ENCODE peak calls at places on chromosomes 16 and 17, in six cellular contexts. One of them, this sample, is unnamed. For H3K27me3 and H3K36me3, the result is how much of the 10 kb centered on the place peaks cover.

GRCh38 chr17:32609085-32609484 is 122.3 kb downstream of the CDK5R1 start:
- DNase-seq in esophagus squamous epithelium: no peak
- DNase-seq in gastrocnemius medialis: peak
- DNase-seq in NT2/D1: no peak
- DNase-seq in stomach: peak
- DNase-seq in osteoblast: no peak
- DNase-seq in this sample: peak

GRCh38 chr17:66426397-66427033 is 124.1 kb downstream of the PRKCA start:
- DNase-seq in esophagus squamous epithelium: no peak
- DNase-seq in osteoblast: no peak
- DNase-seq in stomach: no peak
- DNase-seq in gastrocnemius medialis: no peak
- DNase-seq in NT2/D1: no peak
- DNase-seq in this sample: peak

GRCh38 chr17:33436321-33436720 is 143.2 kb upstream of the ASIC2 start:
- DNase-seq in stomach: no peak
- DNase-seq in osteoblast: no peak
- DNase-seq in esophagus squamous epithelium: no peak
- DNase-seq in NT2/D1: no peak
- DNase-seq in gastrocnemius medialis: no peak
- DNase-seq in this sample: no peak

GRCh38 chr16:20871935-20872815 is 28.0 kb downstream of the DCUN1D3 start:
- DNase-seq in osteoblast: no peak
- DNase-seq in esophagus squamous epithelium: no peak
- DNase-seq in stomach: no peak
- DNase-seq in gastrocnemius medialis: no peak
- DNase-seq in NT2/D1: no peak
- DNase-seq in this sample: no peak

GRCh38 chr17:46059457-46059856 is 60.4 kb downstream of the STH start:
- DNase-seq in gastrocnemius medialis: no peak
- DNase-seq in esophagus squamous epithelium: no peak
- DNase-seq in stomach: no peak
- DNase-seq in osteoblast: no peak
- DNase-seq in NT2/D1: no peak
- DNase-seq in this sample: no peak

GRCh38 chr17:21041753-21042433 is 918 bp downstream of the USP22 start:
- DNase-seq in stomach: peak
- DNase-seq in gastrocnemius medialis: peak
- DNase-seq in osteoblast: no peak
- DNase-seq in NT2/D1: peak
- DNase-seq in esophagus squamous epithelium: peak
- DNase-seq in this sample: peak

GRCh38 chr17:60094754-60095153 is 16.0 kb upstream of the HEATR6 start:
- DNase-seq in stomach: no peak
- DNase-seq in gastrocnemius medialis: no peak
- DNase-seq in NT2/D1: no peak
- DNase-seq in osteoblast: no peak
- DNase-seq in esophagus squamous epithelium: no peak
- DNase-seq in this sample: no peak

GRCh38 chr16:77931058-77931457 is 91.3 kb upstream of the CLEC3A start:
- DNase-seq in esophagus squamous epithelium: no peak
- DNase-seq in NT2/D1: no peak
- DNase-seq in osteoblast: no peak
- DNase-seq in gastrocnemius medialis: no peak
- DNase-seq in stomach: no peak
- DNase-seq in this sample: no peak

GRCh38 chr17:38617074-38617860 is 11.5 kb upstream of the SRCIN1 start:
- DNase-seq in NT2/D1: no peak
- DNase-seq in stomach: no peak
- DNase-seq in esophagus squamous epithelium: no peak
- DNase-seq in osteoblast: no peak
- DNase-seq in gastrocnemius medialis: no peak
- DNase-seq in this sample: peak

GRCh38 chr17:16247589-16247984 is 30.6 kb downstream of the PIGL start:
- DNase-seq in osteoblast: no peak
- DNase-seq in esophagus squamous epithelium: no peak
- DNase-seq in gastrocnemius medialis: no peak
- DNase-seq in NT2/D1: no peak
- DNase-seq in stomach: no peak
- DNase-seq in this sample: no peak

GRCh38 chr17:16239931-16240330 is 22.9 kb downstream of the PIGL start:
- DNase-seq in esophagus squamous epithelium: no peak
- DNase-seq in osteoblast: no peak
- DNase-seq in stomach: no peak
- DNase-seq in gastrocnemius medialis: no peak
- DNase-seq in NT2/D1: no peak
- DNase-seq in this sample: no peak

GRCh38 chr17:16243385-16243784 is 26.4 kb downstream of the PIGL start:
- DNase-seq in gastrocnemius medialis: no peak
- DNase-seq in esophagus squamous epithelium: no peak
- DNase-seq in NT2/D1: no peak
- DNase-seq in stomach: no peak
- DNase-seq in osteoblast: no peak
- DNase-seq in this sample: no peak

GRCh38 chr17:16243811-16244567 is 27.0 kb downstream of the PIGL start:
- DNase-seq in gastrocnemius medialis: no peak
- DNase-seq in stomach: no peak
- DNase-seq in osteoblast: no peak
- DNase-seq in esophagus squamous epithelium: no peak
- DNase-seq in NT2/D1: no peak
- DNase-seq in this sample: peak

GRCh38 chr17:16241906-16242399 is 24.9 kb downstream of the PIGL start:
- DNase-seq in osteoblast: no peak
- DNase-seq in gastrocnemius medialis: no peak
- DNase-seq in esophagus squamous epithelium: no peak
- DNase-seq in NT2/D1: no peak
- DNase-seq in stomach: no peak
- DNase-seq in this sample: no peak
- H3K4me3 ChIP-seq in osteoblast: no peak
- H3K4me3 ChIP-seq in gastrocnemius medialis: no peak
- H3K4me3 ChIP-seq in esophagus squamous epithelium: no peak
- H3K4me3 ChIP-seq in NT2/D1: no peak
- H3K4me3 ChIP-seq in stomach: no peak
- H3K4me3 ChIP-seq in this sample: no peak

DNA sequence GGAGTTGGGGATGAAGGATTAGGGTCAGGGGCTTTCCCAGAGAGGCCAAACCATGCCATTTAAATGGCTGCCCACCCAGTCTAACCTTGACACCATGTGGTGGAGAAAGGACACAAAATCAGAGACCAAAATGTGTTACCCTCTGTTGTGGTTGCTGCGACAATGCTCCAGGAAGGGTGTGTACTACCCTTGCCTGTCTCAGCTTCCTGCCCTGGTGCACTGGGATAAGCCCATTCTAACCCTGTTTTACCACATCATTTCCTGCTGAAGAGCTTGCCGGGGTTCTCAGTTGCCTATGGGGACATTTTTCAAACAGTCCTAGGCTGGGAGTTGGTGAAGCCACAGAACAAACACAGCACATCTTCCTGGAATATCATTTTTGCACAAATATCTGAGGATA is 4.9 kb downstream of the OR4D1 start:
- DNase-seq in osteoblast: no peak
- DNase-seq in esophagus squamous epithelium: no peak
- DNase-seq in NT2/D1: no peak
- DNase-seq in gastrocnemius medialis: no peak
- DNase-seq in stomach: no peak
- DNase-seq in this sample: no peak
- H3K27me3 ChIP-seq in osteoblast: under half
- H3K27me3 ChIP-seq in esophagus squamous epithelium: under half
- H3K27me3 ChIP-seq in NT2/D1: under half
- H3K27me3 ChIP-seq in gastrocnemius medialis: under half
- H3K27me3 ChIP-seq in stomach: under half
- H3K27me3 ChIP-seq in this sample: under half

GRCh38 chr17:35816723-35817122 is 7.4 kb downstream of the TAF15 start:
- DNase-seq in stomach: no peak
- DNase-seq in esophagus squamous epithelium: no peak
- DNase-seq in osteoblast: no peak
- DNase-seq in NT2/D1: no peak
- DNase-seq in gastrocnemius medialis: no peak
- DNase-seq in this sample: no peak

GRCh38 chr17:35817196-35817595 is 7.9 kb downstream of the TAF15 start:
- DNase-seq in NT2/D1: no peak
- DNase-seq in osteoblast: no peak
- DNase-seq in stomach: no peak
- DNase-seq in esophagus squamous epithelium: no peak
- DNase-seq in gastrocnemius medialis: no peak
- DNase-seq in this sample: no peak

GRCh38 chr17:35819456-35819855 is 10.2 kb downstream of the TAF15 start:
- DNase-seq in esophagus squamous epithelium: no peak
- DNase-seq in NT2/D1: no peak
- DNase-seq in osteoblast: no peak
- DNase-seq in gastrocnemius medialis: no peak
- DNase-seq in stomach: no peak
- DNase-seq in this sample: no peak

GRCh38 chr17:35825206-35825605 is 15.9 kb downstream of the TAF15 start:
- DNase-seq in osteoblast: no peak
- DNase-seq in gastrocnemius medialis: no peak
- DNase-seq in esophagus squamous epithelium: no peak
- DNase-seq in stomach: no peak
- DNase-seq in NT2/D1: no peak
- DNase-seq in this sample: no peak

GRCh38 chr17:35821308-35821707 is 12.0 kb downstream of the TAF15 start:
- DNase-seq in esophagus squamous epithelium: no peak
- DNase-seq in osteoblast: no peak
- DNase-seq in stomach: no peak
- DNase-seq in NT2/D1: no peak
- DNase-seq in gastrocnemius medialis: no peak
- DNase-seq in this sample: no peak
- H3K36me3 ChIP-seq in esophagus squamous epithelium: under half
- H3K36me3 ChIP-seq in osteoblast: half or more
- H3K36me3 ChIP-seq in stomach: half or more
- H3K36me3 ChIP-seq in NT2/D1: half or more
- H3K36me3 ChIP-seq in gastrocnemius medialis: under half
- H3K36me3 ChIP-seq in this sample: under half

GRCh38 chr17:79801156-79802038 is 4.5 kb upstream of the CBX8 start:
- DNase-seq in NT2/D1: no peak
- DNase-seq in esophagus squamous epithelium: no peak
- DNase-seq in gastrocnemius medialis: no peak
- DNase-seq in osteoblast: no peak
- DNase-seq in stomach: peak
- DNase-seq in this sample: peak
- H3K4me3 ChIP-seq in NT2/D1: peak
- H3K4me3 ChIP-seq in esophagus squamous epithelium: peak
- H3K4me3 ChIP-seq in gastrocnemius medialis: no peak
- H3K4me3 ChIP-seq in osteoblast: no peak
- H3K4me3 ChIP-seq in stomach: peak
- H3K4me3 ChIP-seq in this sample: peak

GRCh38 chr16:84780063-84780462 is 39.7 kb upstream of the CRISPLD2 start:
- DNase-seq in NT2/D1: no peak
- DNase-seq in gastrocnemius medialis: no peak
- DNase-seq in esophagus squamous epithelium: no peak
- DNase-seq in osteoblast: no peak
- DNase-seq in stomach: no peak
- DNase-seq in this sample: no peak

GRCh38 chr16:84778720-84779119 is 41.1 kb upstream of the CRISPLD2 start:
- DNase-seq in esophagus squamous epithelium: no peak
- DNase-seq in gastrocnemius medialis: no peak
- DNase-seq in stomach: no peak
- DNase-seq in NT2/D1: no peak
- DNase-seq in osteoblast: no peak
- DNase-seq in this sample: no peak

GRCh38 chr16:84782841-84783240 is 36.9 kb upstream of the CRISPLD2 start:
- DNase-seq in esophagus squamous epithelium: no peak
- DNase-seq in osteoblast: no peak
- DNase-seq in NT2/D1: no peak
- DNase-seq in gastrocnemius medialis: no peak
- DNase-seq in stomach: no peak
- DNase-seq in this sample: no peak

GRCh38 chr16:84777435-84777834 is 42.4 kb upstream of the CRISPLD2 start:
- DNase-seq in stomach: no peak
- DNase-seq in esophagus squamous epithelium: no peak
- DNase-seq in osteoblast: no peak
- DNase-seq in NT2/D1: no peak
- DNase-seq in gastrocnemius medialis: no peak
- DNase-seq in this sample: no peak

GRCh38 chr16:84780977-84781376 is 38.8 kb upstream of the CRISPLD2 start:
- DNase-seq in esophagus squamous epithelium: no peak
- DNase-seq in osteoblast: no peak
- DNase-seq in gastrocnemius medialis: no peak
- DNase-seq in NT2/D1: no peak
- DNase-seq in stomach: no peak
- DNase-seq in this sample: no peak
- H3K27me3 ChIP-seq in esophagus squamous epithelium: under half
- H3K27me3 ChIP-seq in osteoblast: under half
- H3K27me3 ChIP-seq in gastrocnemius medialis: under half
- H3K27me3 ChIP-seq in NT2/D1: under half
- H3K27me3 ChIP-seq in stomach: under half
- H3K27me3 ChIP-seq in this sample: under half

GRCh38 chr16:1765826-1766225 is 5.5 kb downstream of the NME3 start:
- DNase-seq in NT2/D1: no peak
- DNase-seq in osteoblast: no peak
- DNase-seq in gastrocnemius medialis: no peak
- DNase-seq in esophagus squamous epithelium: no peak
- DNase-seq in stomach: no peak
- DNase-seq in this sample: no peak
- H3K36me3 ChIP-seq in NT2/D1: half or more
- H3K36me3 ChIP-seq in osteoblast: half or more
- H3K36me3 ChIP-seq in gastrocnemius medialis: under half
- H3K36me3 ChIP-seq in esophagus squamous epithelium: half or more
- H3K36me3 ChIP-seq in stomach: half or more
- H3K36me3 ChIP-seq in this sample: under half

DNA sequence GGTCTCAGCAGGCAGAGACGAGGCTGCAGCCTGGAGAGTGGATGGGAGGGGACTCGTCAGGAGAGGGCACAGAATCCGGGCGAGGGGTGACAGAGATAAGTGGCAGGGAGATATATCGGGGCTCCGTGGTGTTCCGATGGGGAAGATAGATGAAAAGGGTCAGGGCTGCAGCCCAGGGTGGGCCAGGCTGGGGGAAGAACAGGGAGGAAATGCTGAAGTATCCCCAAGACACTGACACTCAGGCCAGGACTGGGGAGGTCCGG is 2.1 kb downstream of the LGALS3BP start:
- DNase-seq in NT2/D1: no peak
- DNase-seq in gastrocnemius medialis: no peak
- DNase-seq in osteoblast: peak
- DNase-seq in esophagus squamous epithelium: no peak
- DNase-seq in stomach: no peak
- DNase-seq in this sample: no peak
- H3K4me3 ChIP-seq in NT2/D1: no peak
- H3K4me3 ChIP-seq in gastrocnemius medialis: no peak
- H3K4me3 ChIP-seq in osteoblast: no peak
- H3K4me3 ChIP-seq in esophagus squamous epithelium: peak
- H3K4me3 ChIP-seq in stomach: peak
- H3K4me3 ChIP-seq in this sample: no peak

GRCh38 chr17:8894673-8895578 is 27.5 kb upstream of the PIK3R6 start:
- DNase-seq in stomach: peak
- DNase-seq in gastrocnemius medialis: no peak
- DNase-seq in esophagus squamous epithelium: no peak
- DNase-seq in NT2/D1: peak
- DNase-seq in osteoblast: peak
- DNase-seq in this sample: peak
- H3K27me3 ChIP-seq in stomach: under half
- H3K27me3 ChIP-seq in gastrocnemius medialis: under half
- H3K27me3 ChIP-seq in esophagus squamous epithelium: under half
- H3K27me3 ChIP-seq in NT2/D1: under half
- H3K27me3 ChIP-seq in osteoblast: under half
- H3K27me3 ChIP-seq in this sample: under half